ENCODE peak calls at places on chromosomes 7 and 10, in ten cellular contexts. F is astrocyte of the spinal cord, C is cardiac fibroblast, Y is hepatocyte, Q is HepG2, G is mammary epithelial cell, B is IMR-90, E is endothelial cell of umbilical vein, R is upper lobe of left lung, V is adrenal gland. A is an unnamed sample.

GRCh38 chr7:107920048-107920772 is 29.2 kb downstream of the DLD start:
- DNase-seq in F (peak), C (peak), Y (no peak), Q (no peak), G (no peak), B (peak), E (peak), R (no peak), V (no peak), A (peak)

GRCh38 chr10:71293446-71294090 is 25.5 kb upstream of the SLC29A3 start:
- DNase-seq in F (no peak), C (no peak), Y (no peak), Q (no peak), G (peak), B (no peak), E (no peak), R (peak), V (no peak), A (no peak)

GRCh38 chr7:29561271-29561670 is 2.4 kb upstream of the PRR15 start:
- DNase-seq in F (no peak), C (no peak), Y (no peak), Q (no peak), G (no peak), B (no peak), E (no peak), R (no peak), V (no peak), A (no peak)

GRCh38 chr10:88728107-88728763 is 22.2 kb downstream of the LIPK start:
- DNase-seq in F (no peak), C (peak), Y (peak), Q (peak), G (peak), B (no peak), E (peak), R (peak), V (peak), A (no peak)

GRCh38 chr10:88991161-88991899 is 732 bp downstream of the FAS start:
- DNase-seq in F (peak), C (peak), Y (peak), Q (peak), G (peak), B (peak), E (peak), R (peak), V (peak), A (no peak)

GRCh38 chr10:77548157-77548556 is 89.5 kb downstream of the KCNMA1 start:
- DNase-seq in F (no peak), C (no peak), Y (no peak), Q (no peak), G (no peak), B (no peak), E (no peak), R (no peak), V (no peak), A (no peak)

GRCh38 chr7:20238268-20238753 is 21.1 kb upstream of the MACC1 start:
- DNase-seq in F (no peak), C (no peak), Y (no peak), Q (no peak), G (no peak), B (no peak), E (no peak), R (no peak), V (no peak), A (no peak)

GRCh38 chr7:3942778-3943177 is 641.7 kb downstream of the SDK1 start:
- DNase-seq in F (no peak), C (peak), Y (no peak), Q (no peak), G (no peak), B (no peak), E (no peak), R (no peak), V (peak), A (no peak)

DNA sequence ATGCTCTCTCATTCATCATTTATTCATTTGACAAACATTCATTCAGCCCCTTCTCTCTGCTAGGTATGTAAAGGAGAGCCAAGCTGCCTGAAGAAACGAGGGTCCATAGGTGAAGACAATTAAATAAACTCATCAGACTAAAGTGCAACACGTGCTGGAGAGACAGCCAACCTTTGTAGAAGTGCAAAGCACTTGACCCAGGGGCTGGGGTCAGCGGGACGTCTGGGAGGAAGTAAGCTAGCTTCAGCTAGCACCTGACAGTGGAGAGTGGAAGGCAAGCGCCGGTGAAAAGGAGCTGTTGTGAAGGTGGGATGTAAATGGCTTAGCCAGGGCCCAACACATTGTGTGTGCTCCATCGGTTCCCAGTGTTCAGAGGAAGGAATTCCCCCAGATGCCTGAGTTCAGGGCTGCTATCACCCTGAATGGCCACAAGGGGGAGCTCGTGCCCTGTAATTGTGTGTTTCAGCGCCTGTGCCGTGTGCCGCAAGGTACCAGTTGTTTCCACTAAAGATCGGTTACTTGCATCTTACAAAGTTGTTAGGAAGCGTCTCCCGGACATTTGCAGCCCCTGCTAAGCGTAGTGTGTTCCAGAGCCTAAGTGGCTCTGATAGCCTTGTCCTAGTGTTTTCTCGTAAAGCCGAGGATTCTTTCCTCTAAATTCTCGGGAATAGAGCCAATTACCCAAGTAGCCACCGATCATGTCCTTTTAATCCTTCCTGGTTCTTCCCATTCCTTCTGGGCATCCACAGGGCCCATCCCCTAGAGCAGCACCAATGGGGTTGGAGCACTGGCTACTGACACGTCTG is 30.6 kb downstream of the TLX1 start:
- DNase-seq in F (peak), C (peak), Y (peak), Q (peak), G (peak), B (peak), E (peak), R (no peak), V (peak), A (no peak)
- TF ChIP-seq CTCF in F (peak), C (peak), Y (peak), Q (peak), G (peak), B (peak), E (peak), R (peak), V (peak), A (peak)

DNA sequence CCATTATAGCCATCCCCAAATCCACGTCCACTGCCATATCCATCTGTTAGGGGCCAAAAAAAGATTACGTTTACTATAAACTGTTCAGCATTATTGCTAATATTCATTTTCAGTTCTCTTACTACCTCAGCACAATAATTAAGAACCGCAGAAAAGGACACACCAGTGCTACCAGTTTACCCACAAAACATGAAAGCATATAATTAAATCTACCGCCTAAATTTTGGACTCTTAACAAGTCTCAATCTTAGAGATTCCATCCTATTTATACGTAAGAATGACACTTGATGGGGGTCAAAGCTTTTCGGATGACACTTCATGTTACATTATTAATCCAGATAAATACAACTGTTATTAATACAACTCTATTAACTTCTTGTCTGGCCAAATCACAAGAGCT is 4.7 kb downstream of the HNRNPA2B1 start:
- DNase-seq in F (no peak), C (no peak), Y (no peak), Q (no peak), G (no peak), B (no peak), E (no peak), R (no peak), V (no peak), A (no peak)
- H3K4me3 ChIP-seq in F (no peak), C (no peak), Y (no peak), Q (peak), G (no peak), B (no peak), E (no peak), R (no peak), V (no peak), A (no peak)

DNA sequence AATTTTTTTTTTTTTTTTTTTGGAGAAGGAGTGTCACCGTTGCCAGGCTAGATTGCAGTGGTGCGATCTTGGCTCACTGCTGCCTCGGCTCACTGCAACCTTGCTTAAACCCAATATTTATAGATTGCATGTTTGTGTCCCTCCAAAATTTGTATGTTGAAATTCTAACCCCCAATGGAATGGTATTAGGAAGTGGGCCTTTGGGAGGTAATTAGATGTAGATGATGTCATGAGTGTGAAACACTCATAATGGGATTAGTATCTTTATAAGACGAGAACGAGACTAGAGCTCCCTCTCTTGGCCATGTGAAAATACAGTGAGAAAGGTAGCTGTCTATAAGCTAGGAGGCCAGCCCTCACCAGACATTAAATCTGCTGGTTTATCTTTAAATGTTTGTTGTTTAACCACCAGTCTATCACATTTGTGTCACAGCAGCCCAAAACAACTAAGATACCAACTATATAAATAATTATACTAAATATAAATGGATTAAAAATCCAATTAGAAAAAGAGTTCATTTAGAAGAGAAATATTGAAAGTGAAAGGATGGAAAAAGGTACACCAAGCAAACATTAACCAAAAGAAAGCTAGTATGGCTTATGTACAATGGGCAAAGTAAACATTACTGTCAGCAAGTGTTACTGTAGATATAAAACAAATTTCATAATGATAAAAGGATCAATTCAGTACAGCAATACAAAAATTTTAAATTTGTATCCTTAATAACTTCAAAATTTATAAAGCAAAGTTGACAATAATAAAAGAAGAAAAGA is 9.3 kb downstream of the TCAF1 start:
- DNase-seq in F (peak), C (peak), Y (no peak), Q (peak), G (peak), B (peak), E (peak), R (no peak), V (no peak), A (no peak)
- TF ChIP-seq CTCF in F (peak), C (peak), Y (no peak), Q (peak), G (peak), B (peak), E (peak), R (no peak), V (no peak), A (peak)

DNA sequence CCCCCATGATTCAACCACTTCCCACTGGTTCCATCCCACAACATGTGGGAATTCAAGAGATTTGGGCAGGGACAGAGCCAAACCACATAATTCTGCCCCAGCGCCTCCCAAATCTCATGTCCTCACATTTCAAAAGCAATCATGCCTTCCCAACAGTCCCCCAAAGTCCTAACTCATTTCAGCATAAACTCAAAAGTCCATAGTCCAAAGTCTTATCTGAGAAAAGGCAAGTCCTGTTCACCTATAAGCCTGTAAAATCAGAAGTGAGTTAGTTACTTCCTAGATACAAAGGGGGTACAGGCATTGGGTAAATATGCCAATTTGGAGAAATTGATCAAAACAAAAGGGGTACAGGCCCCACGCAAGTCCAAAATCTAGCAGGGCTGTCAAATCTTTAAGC is 272.9 kb downstream of the MAGI2 start:
- DNase-seq in F (no peak), C (no peak), Y (no peak), Q (no peak), G (no peak), B (no peak), E (no peak), R (no peak), V (no peak), A (no peak)
- H3K4me3 ChIP-seq in F (no peak), C (no peak), Y (no peak), Q (no peak), G (no peak), B (no peak), E (no peak), R (no peak), V (no peak), A (no peak)

A was measured in LNCaP clone FGC.